ENCODE peak calls at places on chromosome 3, in four cellular contexts. M is adrenal gland; E is GM12891; O is naive thymus-derived CD8-positive, alpha-beta T cell. G is an unnamed sample.
A peak's percentile ranks its signal among the peaks of the same experiment; 100 is the strongest.

GRCh38 chr3:184748219-184749135 is 36.6 kb upstream of the MAGEF1 start:
- DNase-seq in M (no peak), E (no peak), O (no peak), G (peak; percentile 39)

GRCh38 chr3:152657002-152657400 is 177.9 kb upstream of the P2RY1 start:
- DNase-seq in M (no peak), O (no peak), E (no peak), G (no peak)

GRCh38 chr3:184758056-184758455 is 46.2 kb upstream of the MAGEF1 start:
- DNase-seq in M (no peak), E (no peak), O (no peak), G (no peak)

GRCh38 chr3:185764168-185764988 is 60.5 kb downstream of the IGF2BP2 start:
- DNase-seq in M (no peak), E (no peak), O (no peak), G (no peak)

GRCh38 chr3:58628823-58629562 is 37.6 kb downstream of the FAM3D start:
- DNase-seq in M (peak; percentile 28), O (peak; percentile 8), E (no peak), G (no peak)

GRCh38 chr3:134372405-134373277 is 1.6 kb downstream of the AMOTL2 start:
- DNase-seq in M (no peak), E (no peak), O (no peak), G (no peak)

GRCh38 chr3:133781570-133781969 is 24.0 kb upstream of the SRPRB start:
- DNase-seq in E (no peak), O (no peak), M (no peak), G (no peak)

GRCh38 chr3:187400756-187401155 is 32.6 kb downstream of the RTP4 start:
- DNase-seq in M (no peak), E (no peak), O (no peak), G (no peak)

GRCh38 chr3:25365636-25366035 is 62.4 kb upstream of the RARB start:
- DNase-seq in M (no peak), E (no peak), O (no peak), G (no peak)

GRCh38 chr3:193560870-193561269 is 6.2 kb upstream of the ATP13A4 start:
- DNase-seq in E (no peak), M (no peak), O (no peak), G (no peak)

GRCh38 chr3:35648347-35648746 is 9.0 kb downstream of the ARPP21 start:
- DNase-seq in E (no peak), O (no peak), M (no peak), G (no peak)

GRCh38 chr3:151890721-151891141 is 17.3 kb downstream of the SUCNR1 start:
- DNase-seq in M (no peak), O (no peak), E (no peak), G (peak; percentile 87)

GRCh38 chr3:14484741-14485140 is 55.4 kb downstream of the GRIP2 start:
- DNase-seq in O (peak; percentile 18), M (no peak), E (no peak), G (no peak)

GRCh38 chr3:171219258-171219657 is 192.7 kb upstream of the SLC2A2 start:
- DNase-seq in M (no peak), E (no peak), O (no peak), G (no peak)